ENCODE peak calls at places on chromosomes 11 and 22, in eight cellular contexts. Q, O, I, D, K, G, W and C are unnamed samples.

GRCh38 chr11:33835143-33835878 is 56.6 kb downstream of the LMO2 start:
- DNase-seq in K (no peak), W (peak), I (no peak), D (peak), G (peak), O (no peak), Q (peak), C (no peak)

GRCh38 chr11:100739636-100740035 is 52.5 kb downstream of the ARHGAP42 start:
- DNase-seq in Q (peak), D (no peak), G (no peak), O (no peak), K (no peak), I (no peak), W (peak), C (no peak)

GRCh38 chr11:107011977-107012376 is 6.3 kb downstream of the GUCY1A2 start:
- DNase-seq in W (no peak), D (no peak), K (no peak), G (no peak), I (no peak), O (no peak), Q (no peak), C (no peak)

GRCh38 chr11:60873533-60873932 is 6.2 kb downstream of the ZP1 start:
- DNase-seq in D (no peak), G (no peak), I (no peak), Q (no peak), W (no peak), O (no peak), K (no peak), C (no peak)

GRCh38 chr22:42772647-42773046 is 52.0 kb upstream of the A4GALT start:
- DNase-seq in D (no peak), W (no peak), I (no peak), K (no peak), O (no peak), G (no peak), Q (no peak), C (no peak)

GRCh38 chr11:62546937-62547625 is 475 bp upstream of the AHNAK start:
- DNase-seq in K (no peak), W (no peak), D (no peak), O (no peak), I (peak), G (no peak), Q (no peak), C (no peak)

GRCh38 chr11:100808904-100809491 is 121.9 kb downstream of the ARHGAP42 start:
- DNase-seq in Q (no peak), W (no peak), D (no peak), I (no peak), K (no peak), G (no peak), O (no peak), C (peak)

GRCh38 chr22:46081831-46082210 is 68.5 kb upstream of the PPARA start:
- DNase-seq in K (no peak), O (no peak), Q (no peak), W (no peak), D (no peak), G (no peak), I (peak), C (no peak)

GRCh38 chr11:69958308-69958707 is 119.8 kb upstream of the ANO1 start:
- DNase-seq in Q (no peak), I (no peak), G (no peak), K (no peak), D (no peak), O (no peak), W (no peak), C (no peak)

GRCh38 chr11:104361975-104362374 is 198.0 kb upstream of the PDGFD start:
- DNase-seq in G (no peak), Q (no peak), K (no peak), W (no peak), I (no peak), D (no peak), O (no peak), C (no peak)

GRCh38 chr11:65862941-65863888 is 3.0 kb downstream of the MUS81 start:
- DNase-seq in K (no peak), O (no peak), W (no peak), G (no peak), I (peak), D (no peak), Q (no peak), C (no peak)

GRCh38 chr22:25420925-25421904 is 143.3 kb upstream of the GRK3 start:
- DNase-seq in K (no peak), Q (no peak), W (no peak), D (no peak), I (no peak), G (peak), O (no peak), C (no peak)

GRCh38 chr11:102320679-102321078 is 3.4 kb downstream of the BIRC3 start:
- DNase-seq in G (no peak), O (no peak), Q (no peak), I (no peak), K (no peak), W (no peak), D (no peak), C (no peak)

GRCh38 chr11:65524747-65525658 is at the start of gene SCYL1:
- DNase-seq in K (peak), Q (peak), O (peak), W (peak), G (peak), I (peak), D (peak), C (peak)